ENCODE peak calls at places on chromosomes 16 and 17, in nine cellular contexts. One of them, this sample, is unnamed.

GRCh38 chr17:56694825-56695224 is 101.3 kb downstream of the NOG start:
- DNase-seq in glomerular endothelial cell: no peak
- DNase-seq in nephron progenitor cell: no peak
- DNase-seq in T-helper 1 cell: no peak
- DNase-seq in CD4-positive, alpha-beta memory T cell: no peak
- DNase-seq in AG08396: no peak
- DNase-seq in hypothalamus: no peak
- DNase-seq in NCI-H774: no peak
- DNase-seq in activated effector memory CD4-positive, alpha-beta T cell treated with Interleukin-2 at 50 U/mL for 16 hours: no peak
- DNase-seq in this sample: no peak

GRCh38 chr17:43027091-43028032 is 2.3 kb downstream of the RND2 start:
- DNase-seq in NCI-H774: no peak
- DNase-seq in CD4-positive, alpha-beta memory T cell: no peak
- DNase-seq in AG08396: no peak
- DNase-seq in T-helper 1 cell: no peak
- DNase-seq in nephron progenitor cell: no peak
- DNase-seq in activated effector memory CD4-positive, alpha-beta T cell treated with Interleukin-2 at 50 U/mL for 16 hours: no peak
- DNase-seq in glomerular endothelial cell: no peak
- DNase-seq in hypothalamus: no peak
- DNase-seq in this sample: no peak

GRCh38 chr16:30637952-30638351 is 12.8 kb upstream of the PRR14 start:
- DNase-seq in activated effector memory CD4-positive, alpha-beta T cell treated with Interleukin-2 at 50 U/mL for 16 hours: no peak
- DNase-seq in CD4-positive, alpha-beta memory T cell: no peak
- DNase-seq in NCI-H774: no peak
- DNase-seq in hypothalamus: no peak
- DNase-seq in nephron progenitor cell: no peak
- DNase-seq in T-helper 1 cell: no peak
- DNase-seq in AG08396: no peak
- DNase-seq in glomerular endothelial cell: no peak
- DNase-seq in this sample: no peak

GRCh38 chr17:80600586-80600985 is 55.9 kb downstream of the RPTOR start:
- DNase-seq in CD4-positive, alpha-beta memory T cell: no peak
- DNase-seq in hypothalamus: no peak
- DNase-seq in T-helper 1 cell: no peak
- DNase-seq in NCI-H774: no peak
- DNase-seq in AG08396: no peak
- DNase-seq in nephron progenitor cell: peak
- DNase-seq in glomerular endothelial cell: no peak
- DNase-seq in activated effector memory CD4-positive, alpha-beta T cell treated with Interleukin-2 at 50 U/mL for 16 hours: no peak
- DNase-seq in this sample: no peak

GRCh38 chr16:53892155-53892554 is 188.2 kb downstream of the FTO start:
- DNase-seq in NCI-H774: peak
- DNase-seq in hypothalamus: peak
- DNase-seq in activated effector memory CD4-positive, alpha-beta T cell treated with Interleukin-2 at 50 U/mL for 16 hours: peak
- DNase-seq in CD4-positive, alpha-beta memory T cell: no peak
- DNase-seq in T-helper 1 cell: peak
- DNase-seq in AG08396: peak
- DNase-seq in glomerular endothelial cell: peak
- DNase-seq in nephron progenitor cell: peak
- DNase-seq in this sample: no peak

GRCh38 chr16:88810868-88811599 is 694 bp downstream of the APRT start:
- DNase-seq in glomerular endothelial cell: no peak
- DNase-seq in NCI-H774: peak
- DNase-seq in activated effector memory CD4-positive, alpha-beta T cell treated with Interleukin-2 at 50 U/mL for 16 hours: peak
- DNase-seq in T-helper 1 cell: peak
- DNase-seq in AG08396: peak
- DNase-seq in CD4-positive, alpha-beta memory T cell: peak
- DNase-seq in hypothalamus: peak
- DNase-seq in nephron progenitor cell: peak
- DNase-seq in this sample: peak

GRCh38 chr17:17042851-17043667 is 802 bp downstream of the MPRIP start:
- DNase-seq in nephron progenitor cell: peak
- DNase-seq in hypothalamus: no peak
- DNase-seq in NCI-H774: no peak
- DNase-seq in glomerular endothelial cell: no peak
- DNase-seq in AG08396: no peak
- DNase-seq in T-helper 1 cell: no peak
- DNase-seq in CD4-positive, alpha-beta memory T cell: no peak
- DNase-seq in activated effector memory CD4-positive, alpha-beta T cell treated with Interleukin-2 at 50 U/mL for 16 hours: no peak
- DNase-seq in this sample: no peak

GRCh38 chr17:33513769-33514168 is 220.7 kb upstream of the ASIC2 start:
- DNase-seq in glomerular endothelial cell: no peak
- DNase-seq in nephron progenitor cell: no peak
- DNase-seq in activated effector memory CD4-positive, alpha-beta T cell treated with Interleukin-2 at 50 U/mL for 16 hours: no peak
- DNase-seq in NCI-H774: no peak
- DNase-seq in T-helper 1 cell: no peak
- DNase-seq in AG08396: no peak
- DNase-seq in CD4-positive, alpha-beta memory T cell: no peak
- DNase-seq in hypothalamus: no peak
- DNase-seq in this sample: no peak

GRCh38 chr17:12591336-12591735 is 74.4 kb upstream of the MYOCD start:
- DNase-seq in AG08396: no peak
- DNase-seq in NCI-H774: no peak
- DNase-seq in nephron progenitor cell: peak
- DNase-seq in hypothalamus: no peak
- DNase-seq in activated effector memory CD4-positive, alpha-beta T cell treated with Interleukin-2 at 50 U/mL for 16 hours: no peak
- DNase-seq in CD4-positive, alpha-beta memory T cell: no peak
- DNase-seq in glomerular endothelial cell: no peak
- DNase-seq in T-helper 1 cell: no peak
- DNase-seq in this sample: no peak

GRCh38 chr16:88700636-88701482 is 5.3 kb downstream of the RNF166 start:
- DNase-seq in NCI-H774: no peak
- DNase-seq in activated effector memory CD4-positive, alpha-beta T cell treated with Interleukin-2 at 50 U/mL for 16 hours: peak
- DNase-seq in CD4-positive, alpha-beta memory T cell: peak
- DNase-seq in nephron progenitor cell: no peak
- DNase-seq in hypothalamus: peak
- DNase-seq in AG08396: peak
- DNase-seq in T-helper 1 cell: peak
- DNase-seq in glomerular endothelial cell: peak
- DNase-seq in this sample: peak

GRCh38 chr16:12162151-12162559 is 185.6 kb downstream of the SNX29 start:
- DNase-seq in AG08396: no peak
- DNase-seq in activated effector memory CD4-positive, alpha-beta T cell treated with Interleukin-2 at 50 U/mL for 16 hours: no peak
- DNase-seq in CD4-positive, alpha-beta memory T cell: no peak
- DNase-seq in nephron progenitor cell: no peak
- DNase-seq in NCI-H774: no peak
- DNase-seq in T-helper 1 cell: no peak
- DNase-seq in hypothalamus: no peak
- DNase-seq in glomerular endothelial cell: no peak
- DNase-seq in this sample: no peak

GRCh38 chr16:11715246-11715947 is 27.3 kb downstream of the TXNDC11 start:
- DNase-seq in hypothalamus: no peak
- DNase-seq in NCI-H774: no peak
- DNase-seq in CD4-positive, alpha-beta memory T cell: no peak
- DNase-seq in T-helper 1 cell: no peak
- DNase-seq in glomerular endothelial cell: no peak
- DNase-seq in nephron progenitor cell: no peak
- DNase-seq in AG08396: no peak
- DNase-seq in activated effector memory CD4-positive, alpha-beta T cell treated with Interleukin-2 at 50 U/mL for 16 hours: no peak
- DNase-seq in this sample: no peak

GRCh38 chr16:77302685-77303084 is 103.5 kb downstream of the SYCE1L start:
- DNase-seq in activated effector memory CD4-positive, alpha-beta T cell treated with Interleukin-2 at 50 U/mL for 16 hours: no peak
- DNase-seq in AG08396: no peak
- DNase-seq in glomerular endothelial cell: no peak
- DNase-seq in T-helper 1 cell: no peak
- DNase-seq in hypothalamus: no peak
- DNase-seq in NCI-H774: no peak
- DNase-seq in nephron progenitor cell: no peak
- DNase-seq in CD4-positive, alpha-beta memory T cell: no peak
- DNase-seq in this sample: no peak

GRCh38 chr16:54649846-54650245 is 280.8 kb upstream of the IRX5 start:
- DNase-seq in hypothalamus: no peak
- DNase-seq in T-helper 1 cell: no peak
- DNase-seq in nephron progenitor cell: no peak
- DNase-seq in activated effector memory CD4-positive, alpha-beta T cell treated with Interleukin-2 at 50 U/mL for 16 hours: no peak
- DNase-seq in NCI-H774: no peak
- DNase-seq in AG08396: no peak
- DNase-seq in CD4-positive, alpha-beta memory T cell: no peak
- DNase-seq in glomerular endothelial cell: no peak
- DNase-seq in this sample: no peak

GRCh38 chr16:28063611-28064061 is at the start of gene GSG1L:
- DNase-seq in hypothalamus: no peak
- DNase-seq in nephron progenitor cell: peak
- DNase-seq in NCI-H774: no peak
- DNase-seq in activated effector memory CD4-positive, alpha-beta T cell treated with Interleukin-2 at 50 U/mL for 16 hours: no peak
- DNase-seq in CD4-positive, alpha-beta memory T cell: no peak
- DNase-seq in T-helper 1 cell: no peak
- DNase-seq in glomerular endothelial cell: no peak
- DNase-seq in AG08396: no peak
- DNase-seq in this sample: no peak

GRCh38 chr16:75908718-75909117 is 182.4 kb upstream of the CPHXL start:
- DNase-seq in nephron progenitor cell: no peak
- DNase-seq in CD4-positive, alpha-beta memory T cell: no peak
- DNase-seq in T-helper 1 cell: no peak
- DNase-seq in AG08396: no peak
- DNase-seq in NCI-H774: no peak
- DNase-seq in hypothalamus: no peak
- DNase-seq in activated effector memory CD4-positive, alpha-beta T cell treated with Interleukin-2 at 50 U/mL for 16 hours: no peak
- DNase-seq in glomerular endothelial cell: no peak
- DNase-seq in this sample: no peak

GRCh38 chr16:50640391-50640790 is 40.7 kb downstream of the SNX20 start:
- DNase-seq in hypothalamus: no peak
- DNase-seq in activated effector memory CD4-positive, alpha-beta T cell treated with Interleukin-2 at 50 U/mL for 16 hours: no peak
- DNase-seq in glomerular endothelial cell: no peak
- DNase-seq in CD4-positive, alpha-beta memory T cell: no peak
- DNase-seq in AG08396: no peak
- DNase-seq in T-helper 1 cell: no peak
- DNase-seq in nephron progenitor cell: no peak
- DNase-seq in NCI-H774: no peak
- DNase-seq in this sample: no peak

GRCh38 chr17:83200231-83200699 is 120.9 kb downstream of the METRNL start:
- DNase-seq in activated effector memory CD4-positive, alpha-beta T cell treated with Interleukin-2 at 50 U/mL for 16 hours: peak
- DNase-seq in NCI-H774: no peak
- DNase-seq in CD4-positive, alpha-beta memory T cell: peak
- DNase-seq in glomerular endothelial cell: no peak
- DNase-seq in nephron progenitor cell: no peak
- DNase-seq in AG08396: no peak
- DNase-seq in hypothalamus: no peak
- DNase-seq in T-helper 1 cell: no peak
- DNase-seq in this sample: peak

GRCh38 chr16:19104591-19104990 is 9.2 kb upstream of the ITPRIPL2 start:
- DNase-seq in AG08396: no peak
- DNase-seq in hypothalamus: no peak
- DNase-seq in activated effector memory CD4-positive, alpha-beta T cell treated with Interleukin-2 at 50 U/mL for 16 hours: no peak
- DNase-seq in NCI-H774: no peak
- DNase-seq in nephron progenitor cell: no peak
- DNase-seq in glomerular endothelial cell: no peak
- DNase-seq in CD4-positive, alpha-beta memory T cell: no peak
- DNase-seq in T-helper 1 cell: no peak
- DNase-seq in this sample: no peak

GRCh38 chr17:57989011-57989345 is 924 bp upstream of the VEZF1 start:
- DNase-seq in glomerular endothelial cell: no peak
- DNase-seq in CD4-positive, alpha-beta memory T cell: no peak
- DNase-seq in hypothalamus: no peak
- DNase-seq in AG08396: no peak
- DNase-seq in NCI-H774: no peak
- DNase-seq in nephron progenitor cell: no peak
- DNase-seq in activated effector memory CD4-positive, alpha-beta T cell treated with Interleukin-2 at 50 U/mL for 16 hours: no peak
- DNase-seq in T-helper 1 cell: no peak
- DNase-seq in this sample: no peak

GRCh38 chr17:37714897-37715296 is 30.0 kb downstream of the HNF1B start:
- DNase-seq in T-helper 1 cell: no peak
- DNase-seq in activated effector memory CD4-positive, alpha-beta T cell treated with Interleukin-2 at 50 U/mL for 16 hours: no peak
- DNase-seq in NCI-H774: no peak
- DNase-seq in glomerular endothelial cell: no peak
- DNase-seq in AG08396: no peak
- DNase-seq in nephron progenitor cell: no peak
- DNase-seq in hypothalamus: no peak
- DNase-seq in CD4-positive, alpha-beta memory T cell: no peak
- DNase-seq in this sample: no peak

GRCh38 chr17:32684087-32684828 is 192.7 kb downstream of the MYO1D start:
- DNase-seq in CD4-positive, alpha-beta memory T cell: no peak
- DNase-seq in AG08396: no peak
- DNase-seq in glomerular endothelial cell: no peak
- DNase-seq in NCI-H774: no peak
- DNase-seq in nephron progenitor cell: no peak
- DNase-seq in activated effector memory CD4-positive, alpha-beta T cell treated with Interleukin-2 at 50 U/mL for 16 hours: no peak
- DNase-seq in T-helper 1 cell: no peak
- DNase-seq in hypothalamus: no peak
- DNase-seq in this sample: no peak

GRCh38 chr17:34706029-34706428 is 126.6 kb downstream of the TMEM132E start:
- DNase-seq in NCI-H774: no peak
- DNase-seq in glomerular endothelial cell: no peak
- DNase-seq in nephron progenitor cell: peak
- DNase-seq in CD4-positive, alpha-beta memory T cell: no peak
- DNase-seq in T-helper 1 cell: no peak
- DNase-seq in activated effector memory CD4-positive, alpha-beta T cell treated with Interleukin-2 at 50 U/mL for 16 hours: no peak
- DNase-seq in AG08396: no peak
- DNase-seq in hypothalamus: no peak
- DNase-seq in this sample: no peak

GRCh38 chr16:85460983-85461813 is 151.9 kb upstream of the GSE1 start:
- DNase-seq in glomerular endothelial cell: no peak
- DNase-seq in T-helper 1 cell: no peak
- DNase-seq in AG08396: peak
- DNase-seq in activated effector memory CD4-positive, alpha-beta T cell treated with Interleukin-2 at 50 U/mL for 16 hours: no peak
- DNase-seq in nephron progenitor cell: peak
- DNase-seq in CD4-positive, alpha-beta memory T cell: no peak
- DNase-seq in hypothalamus: no peak
- DNase-seq in NCI-H774: no peak
- DNase-seq in this sample: no peak